ENCODE peak calls at places on chromosome 1, in eight cellular contexts. H is activated naive CD8-positive, alpha-beta T cell treated with anti-CD3 and anti-CD28 coated beads, Interleukin-2, amount 50 U/mL, for 24 hours; E is osteocyte; P is stimulated activated naive CD8-positive, alpha-beta T cell treated with anti-CD3 and anti-CD28 coated beads, Interleukin-15, Interleukin-2, amounts not matched to agents 100 U/mL and 50 U/mL, for 24 hours; S is progenitor cell of endocrine pancreas; V is astrocyte; G is type B pancreatic cell; F is T-cell. M is an unnamed sample.

GRCh38 chr1:150863765-150864164 is 12.6 kb downstream of the ARNT start:
- DNase-seq in H (no peak), E (no peak), P (no peak), S (no peak), V (no peak), G (no peak), F (no peak), M (no peak)

GRCh38 chr1:54096491-54097235 is 43.3 kb downstream of the TCEANC2 start:
- DNase-seq in H (no peak), E (no peak), P (no peak), S (no peak), V (no peak), G (no peak), F (no peak), M (no peak)

GRCh38 chr1:28887835-28888682 is 26.3 kb upstream of the EPB41 start:
- DNase-seq in H (peak; percentile 8), E (no peak), P (no peak), S (no peak), V (no peak), G (no peak), F (no peak), M (no peak)

GRCh38 chr1:184635347-184636155 is 119.1 kb downstream of the EDEM3 start:
- DNase-seq in H (no peak), E (no peak), P (no peak), S (no peak), V (no peak), G (no peak), F (no peak), M (no peak)

GRCh38 chr1:111204211-111204883 is 3.9 kb upstream of the DENND2D start:
- DNase-seq in H (peak; percentile 69), E (peak; percentile 79), P (peak; percentile 72), S (no peak), V (no peak), G (no peak), F (peak; percentile 42), M (no peak)

GRCh38 chr1:223704921-223705878 is 7.1 kb upstream of the CAPN2 start:
- DNase-seq in H (no peak), E (no peak), P (no peak), S (no peak), V (peak; percentile 71), G (no peak), F (no peak), M (no peak)

GRCh38 chr1:26910343-26911160 is 3.2 kb downstream of the NR0B2 start:
- DNase-seq in H (no peak), E (no peak), P (no peak), S (no peak), V (no peak), G (no peak), F (no peak), M (no peak)

GRCh38 chr1:43383449-43383848 is 6.2 kb downstream of the MED8 start:
- DNase-seq in H (no peak), E (no peak), P (no peak), S (no peak), V (no peak), G (no peak), F (no peak), M (no peak)

GRCh38 chr1:26799479-26800133 is 11.9 kb downstream of the PIGV start:
- DNase-seq in H (peak; percentile 25), E (no peak), P (peak; percentile 45), S (no peak), V (peak; percentile 81), G (no peak), F (no peak), M (no peak)

GRCh38 chr1:57719274-57719673 is 295.4 kb upstream of the DAB1 start:
- DNase-seq in H (no peak), E (no peak), P (no peak), S (no peak), V (no peak), G (no peak), F (no peak), M (no peak)

GRCh38 chr1:202659974-202660373 is 50.3 kb downstream of the SYT2 start:
- DNase-seq in H (no peak), E (no peak), P (no peak), S (no peak), V (no peak), G (no peak), F (no peak), M (no peak)

GRCh38 chr1:80249699-80250098 is 1243.2 kb upstream of the ADGRL4 start:
- DNase-seq in H (no peak), E (no peak), P (no peak), S (no peak), V (no peak), G (no peak), F (no peak), M (no peak)

M was measured in HAP-1.